ENCODE peak calls at places on chromosomes 7 and 10, in seven cellular contexts. L is nucleus accumbens, P is hepatic stellate cell, I is progenitor cell of endocrine pancreas, B is posterior cingulate gyrus, D is memory B cell, Z is tibial nerve. U is an unnamed sample.
A peak's percentile ranks its signal among the peaks of the same experiment; 100 is the strongest.

GRCh38 chr7:75739796-75740672 is 1.3 kb upstream of the HIP1 start:
- DNase-seq in I (no peak), Z (no peak), B (no peak), L (no peak), P (no peak), D (no peak), U (no peak)

GRCh38 chr10:35413985-35414861 is 77.9 kb downstream of the CCNY start:
- DNase-seq in D (no peak), P (no peak), L (no peak), B (no peak), I (no peak), Z (no peak), U (no peak)

GRCh38 chr7:150420987-150421674 is 29.3 kb upstream of the GIMAP8 start:
- DNase-seq in I (peak; percentile 77), P (peak; percentile 85), Z (peak; percentile 91), B (peak; percentile 55), L (peak; percentile 58), D (peak; percentile 87), U (peak; percentile 79)

GRCh38 chr7:21338728-21339164 is 89.1 kb upstream of the SP4 start:
- DNase-seq in Z (no peak), L (no peak), P (no peak), D (no peak), B (no peak), I (no peak), U (no peak)

GRCh38 chr10:22618081-22618785 is 96.1 kb downstream of the PIP4K2A start:
- DNase-seq in L (no peak), I (no peak), P (peak; percentile 34), B (no peak), D (no peak), Z (no peak), U (no peak)

GRCh38 chr10:18469125-18469524 is 182.3 kb downstream of the NSUN6 start:
- DNase-seq in B (no peak), P (no peak), Z (no peak), D (no peak), L (no peak), I (no peak), U (no peak)

GRCh38 chr7:74155810-74156395 is 18.3 kb upstream of the EIF4H start:
- DNase-seq in L (no peak), D (no peak), Z (no peak), P (no peak), B (no peak), I (no peak), U (no peak)

GRCh38 chr7:42385912-42386311 is 148.9 kb upstream of the GLI3 start:
- DNase-seq in Z (no peak), D (no peak), I (no peak), P (no peak), L (no peak), B (no peak), U (no peak)

GRCh38 chr7:77258593-77258992 is 59.0 kb upstream of the FGL2 start:
- DNase-seq in P (no peak), L (no peak), I (no peak), Z (no peak), B (no peak), D (no peak), U (no peak)

GRCh38 chr10:13956826-13957225 is 370.1 kb downstream of the PRPF18 start:
- DNase-seq in I (no peak), P (no peak), D (no peak), Z (peak; percentile 82), L (no peak), B (no peak), U (peak; percentile 42)

GRCh38 chr10:59016043-59016442 is 160.4 kb upstream of the PHYHIPL start:
- DNase-seq in I (no peak), D (no peak), B (no peak), Z (no peak), L (no peak), P (no peak), U (no peak)

GRCh38 chr10:102775973-102776669 is 32.4 kb downstream of the WBP1L start:
- DNase-seq in B (peak; percentile 38), D (no peak), Z (peak; percentile 86), L (peak; percentile 40), I (no peak), P (peak; percentile 59), U (no peak)